ENCODE peak calls at places on chromosomes 3 and 15, in four cellular contexts. One of them, this sample, is unnamed.

GRCh38 chr3:73279-73678 is 123.3 kb upstream of the CHL1 start:
- DNase-seq in heart left ventricle: no peak
- DNase-seq in right atrium auricular region: no peak
- DNase-seq in AG09309: no peak
- DNase-seq in this sample: no peak

GRCh38 chr15:55289573-55290360 is at the start of gene RAB27A:
- DNase-seq in right atrium auricular region: peak
- DNase-seq in AG09309: no peak
- DNase-seq in heart left ventricle: peak
- DNase-seq in this sample: peak

GRCh38 chr3:171028025-171028778 is 1.7 kb upstream of the SLC2A2 start:
- DNase-seq in heart left ventricle: peak
- DNase-seq in right atrium auricular region: no peak
- DNase-seq in AG09309: peak
- DNase-seq in this sample: no peak

GRCh38 chr15:69525543-69525942 is 72.9 kb downstream of the RPLP1 start:
- DNase-seq in right atrium auricular region: no peak
- DNase-seq in heart left ventricle: no peak
- DNase-seq in AG09309: no peak
- DNase-seq in this sample: no peak

GRCh38 chr3:52983336-52983807 is 62.5 kb downstream of the SFMBT1 start:
- DNase-seq in heart left ventricle: no peak
- DNase-seq in right atrium auricular region: no peak
- DNase-seq in AG09309: no peak
- DNase-seq in this sample: no peak

GRCh38 chr15:69896606-69897005 is 201.1 kb downstream of the TLE3 start:
- DNase-seq in heart left ventricle: no peak
- DNase-seq in AG09309: no peak
- DNase-seq in right atrium auricular region: no peak
- DNase-seq in this sample: no peak

GRCh38 chr3:194269610-194270145 is 81.5 kb downstream of the CPN2 start:
- DNase-seq in right atrium auricular region: peak
- DNase-seq in AG09309: no peak
- DNase-seq in heart left ventricle: peak
- DNase-seq in this sample: peak

GRCh38 chr3:188051801-188052228 is 102.1 kb upstream of the LPP start:
- DNase-seq in AG09309: no peak
- DNase-seq in heart left ventricle: peak
- DNase-seq in right atrium auricular region: peak
- DNase-seq in this sample: peak

GRCh38 chr3:170488802-170489201 is 70.1 kb downstream of the CLDN11 start:
- DNase-seq in heart left ventricle: no peak
- DNase-seq in AG09309: peak
- DNase-seq in right atrium auricular region: no peak
- DNase-seq in this sample: no peak

GRCh38 chr3:38646630-38647029 is 2.9 kb downstream of the SCN5A start:
- DNase-seq in AG09309: no peak
- DNase-seq in right atrium auricular region: peak
- DNase-seq in heart left ventricle: no peak
- DNase-seq in this sample: no peak

GRCh38 chr3:167772992-167773391 is 37.5 kb downstream of the SERPINI1 start:
- DNase-seq in AG09309: no peak
- DNase-seq in heart left ventricle: no peak
- DNase-seq in right atrium auricular region: no peak
- DNase-seq in this sample: no peak

GRCh38 chr3:27326211-27326948 is 42.8 kb downstream of the NEK10 start:
- DNase-seq in right atrium auricular region: no peak
- DNase-seq in heart left ventricle: peak
- DNase-seq in AG09309: peak
- DNase-seq in this sample: no peak

GRCh38 chr15:79680721-79681120 is 216.1 kb downstream of the MTHFS start:
- DNase-seq in AG09309: peak
- DNase-seq in heart left ventricle: no peak
- DNase-seq in right atrium auricular region: no peak
- DNase-seq in this sample: no peak

GRCh38 chr15:100718075-100718980 is 115.9 kb downstream of the ASB7 start:
- DNase-seq in heart left ventricle: no peak
- DNase-seq in right atrium auricular region: peak
- DNase-seq in AG09309: no peak
- DNase-seq in this sample: peak

GRCh38 chr15:100723323-100723801 is 121.0 kb downstream of the ASB7 start:
- DNase-seq in AG09309: no peak
- DNase-seq in heart left ventricle: no peak
- DNase-seq in right atrium auricular region: no peak
- DNase-seq in this sample: peak

GRCh38 chr15:100722551-100723322 is 120.3 kb downstream of the ASB7 start:
- DNase-seq in heart left ventricle: no peak
- DNase-seq in AG09309: no peak
- DNase-seq in right atrium auricular region: no peak
- DNase-seq in this sample: no peak

GRCh38 chr15:100721758-100722550 is 119.6 kb downstream of the ASB7 start:
- DNase-seq in AG09309: peak
- DNase-seq in heart left ventricle: peak
- DNase-seq in right atrium auricular region: peak
- DNase-seq in this sample: peak

DNA sequence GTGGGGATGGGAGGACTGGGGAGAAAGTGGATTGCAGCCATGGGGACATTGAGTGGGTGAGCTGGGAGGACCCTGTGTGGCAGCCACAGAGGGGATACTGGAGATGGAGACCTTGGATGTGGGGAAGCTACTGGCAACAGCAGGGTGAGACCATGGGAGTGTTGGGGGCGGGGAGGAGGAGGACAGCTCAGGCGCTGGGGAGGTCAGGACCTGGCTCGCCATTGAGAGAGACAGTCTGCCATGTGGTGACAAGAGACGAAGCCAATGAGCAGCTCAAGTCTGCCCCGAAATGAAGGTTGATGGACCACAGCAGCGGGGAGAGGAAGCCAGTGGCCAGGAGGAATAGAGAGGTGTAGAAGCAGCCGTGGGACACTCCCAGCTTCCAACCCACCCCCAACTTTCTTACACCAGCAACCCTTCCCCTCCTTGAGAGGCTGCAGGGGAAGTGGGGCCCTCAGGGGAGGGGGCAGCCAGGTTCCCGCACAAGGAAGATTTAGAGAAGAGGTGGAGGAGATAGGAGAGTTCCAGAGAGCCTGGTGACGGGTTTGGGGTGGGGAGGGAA is 118.1 kb downstream of the ASB7 start:
- DNase-seq in heart left ventricle: no peak
- DNase-seq in right atrium auricular region: no peak
- DNase-seq in AG09309: no peak
- DNase-seq in this sample: peak
- H3K4me3 ChIP-seq in heart left ventricle: no peak
- H3K4me3 ChIP-seq in right atrium auricular region: no peak
- H3K4me3 ChIP-seq in AG09309: no peak
- H3K4me3 ChIP-seq in this sample: no peak

DNA sequence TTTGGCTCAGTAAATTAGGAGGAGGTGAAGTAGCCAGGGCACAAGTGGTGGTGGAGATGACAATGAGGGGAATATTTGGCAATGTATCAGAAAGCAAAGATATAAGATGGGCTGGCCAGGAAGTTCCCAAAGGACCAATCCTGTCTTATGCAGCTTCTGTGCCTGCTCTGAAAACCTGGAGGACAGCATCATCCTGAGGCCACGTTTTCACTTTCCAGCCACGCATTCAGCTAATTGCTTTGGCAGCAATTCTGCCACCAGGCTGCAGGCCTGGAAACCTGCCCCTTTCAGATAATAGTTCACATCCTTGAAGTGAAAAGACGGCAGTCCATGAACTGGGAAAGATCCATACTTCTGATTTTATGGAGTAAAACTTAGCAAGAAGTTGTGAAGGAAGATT is 682.4 kb downstream of the GRM7 start:
- DNase-seq in heart left ventricle: no peak
- DNase-seq in right atrium auricular region: no peak
- DNase-seq in AG09309: no peak
- DNase-seq in this sample: no peak
- TF ChIP-seq CTCF in heart left ventricle: peak
- TF ChIP-seq CTCF in right atrium auricular region: peak
- TF ChIP-seq CTCF in AG09309: no peak
- TF ChIP-seq CTCF in this sample: no peak

DNA sequence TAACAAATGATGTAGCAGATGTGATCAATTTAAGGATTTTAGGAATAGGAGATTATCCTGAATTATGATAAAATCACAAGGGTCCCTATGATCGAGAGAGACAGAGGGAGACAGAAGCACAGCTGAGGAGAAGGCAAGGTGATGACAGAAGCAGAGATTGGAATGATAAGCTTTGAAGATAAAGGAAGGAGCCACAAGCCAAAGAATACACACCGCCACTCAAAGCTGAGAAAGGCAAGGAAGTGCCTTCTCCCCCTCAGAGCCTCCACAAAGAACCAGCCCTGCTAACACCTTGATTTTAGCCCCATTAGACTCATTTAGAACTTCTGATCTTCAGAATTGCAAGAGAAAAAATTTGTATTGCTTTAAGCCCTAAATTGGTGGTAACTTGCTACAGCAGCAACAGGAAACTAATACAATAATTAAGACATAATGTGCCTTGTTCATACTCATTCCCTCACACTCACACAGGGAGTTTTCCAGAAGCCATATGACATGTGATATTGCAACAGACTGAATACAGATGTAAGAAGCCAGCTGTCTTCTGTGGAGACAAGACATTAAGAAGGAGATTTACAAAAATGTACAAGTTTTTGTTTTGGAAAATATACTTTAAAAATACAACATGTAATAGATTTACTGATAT is 38.2 kb downstream of the TRANK1 start:
- DNase-seq in heart left ventricle: no peak
- DNase-seq in AG09309: no peak
- DNase-seq in right atrium auricular region: peak
- DNase-seq in this sample: no peak
- H3K4me3 ChIP-seq in heart left ventricle: peak
- H3K4me3 ChIP-seq in AG09309: no peak
- H3K4me3 ChIP-seq in right atrium auricular region: no peak
- H3K4me3 ChIP-seq in this sample: no peak

DNA sequence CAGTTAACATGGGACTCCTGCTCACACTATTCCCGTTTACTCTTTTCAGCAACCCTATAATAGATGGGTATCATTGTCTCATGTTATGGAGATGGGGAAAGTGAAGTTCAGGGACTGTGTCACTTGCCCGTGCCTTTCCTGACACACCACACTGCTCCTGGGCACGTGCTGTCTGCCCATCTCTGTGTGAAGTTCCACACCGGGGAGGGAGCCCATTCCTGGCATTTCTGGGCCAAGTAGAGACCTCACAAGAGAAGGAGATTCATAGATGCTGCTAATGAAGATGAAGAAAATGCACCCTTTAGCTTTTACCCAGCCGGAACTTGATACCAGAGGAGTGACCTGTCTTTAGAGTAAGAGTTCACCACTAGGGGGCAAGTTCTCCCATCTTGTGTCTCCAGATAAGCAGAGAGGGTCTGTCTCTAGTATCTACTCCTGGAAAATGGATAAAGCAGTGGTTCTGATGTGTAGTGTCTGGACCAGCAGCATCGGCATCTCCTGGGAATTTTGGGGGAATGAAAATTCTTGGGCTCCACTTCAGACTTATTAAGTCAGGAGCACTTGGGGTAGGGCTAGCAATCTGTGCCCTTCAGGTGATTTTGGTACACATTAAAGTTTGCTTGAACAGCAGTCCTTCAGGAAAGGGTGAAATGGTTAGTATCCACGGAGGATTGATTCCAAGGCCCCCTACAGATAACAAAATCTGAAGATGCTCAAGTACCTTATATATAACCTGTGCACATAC is 2.0 kb upstream of the TOPBP1 start:
- DNase-seq in right atrium auricular region: no peak
- DNase-seq in heart left ventricle: no peak
- DNase-seq in AG09309: peak
- DNase-seq in this sample: no peak
- TF ChIP-seq CTCF in right atrium auricular region: peak
- TF ChIP-seq CTCF in heart left ventricle: peak
- TF ChIP-seq CTCF in AG09309: peak
- TF ChIP-seq CTCF in this sample: no peak

GRCh38 chr15:99443056-99443756 is 122.6 kb upstream of the MEF2A start:
- DNase-seq in right atrium auricular region: peak
- DNase-seq in AG09309: no peak
- DNase-seq in heart left ventricle: no peak
- DNase-seq in this sample: peak
- H3K4me3 ChIP-seq in right atrium auricular region: no peak
- H3K4me3 ChIP-seq in AG09309: no peak
- H3K4me3 ChIP-seq in heart left ventricle: peak
- H3K4me3 ChIP-seq in this sample: no peak

GRCh38 chr3:21020681-21021080 is 730.3 kb downstream of the ZNF385D start:
- DNase-seq in right atrium auricular region: no peak
- DNase-seq in heart left ventricle: no peak
- DNase-seq in AG09309: no peak
- DNase-seq in this sample: no peak

GRCh38 chr3:21020043-21020442 is 731.0 kb downstream of the ZNF385D start:
- DNase-seq in AG09309: no peak
- DNase-seq in right atrium auricular region: no peak
- DNase-seq in heart left ventricle: no peak
- DNase-seq in this sample: no peak

GRCh38 chr3:21013566-21013965 is 737.4 kb downstream of the ZNF385D start:
- DNase-seq in heart left ventricle: no peak
- DNase-seq in AG09309: no peak
- DNase-seq in right atrium auricular region: no peak
- DNase-seq in this sample: no peak

DNA sequence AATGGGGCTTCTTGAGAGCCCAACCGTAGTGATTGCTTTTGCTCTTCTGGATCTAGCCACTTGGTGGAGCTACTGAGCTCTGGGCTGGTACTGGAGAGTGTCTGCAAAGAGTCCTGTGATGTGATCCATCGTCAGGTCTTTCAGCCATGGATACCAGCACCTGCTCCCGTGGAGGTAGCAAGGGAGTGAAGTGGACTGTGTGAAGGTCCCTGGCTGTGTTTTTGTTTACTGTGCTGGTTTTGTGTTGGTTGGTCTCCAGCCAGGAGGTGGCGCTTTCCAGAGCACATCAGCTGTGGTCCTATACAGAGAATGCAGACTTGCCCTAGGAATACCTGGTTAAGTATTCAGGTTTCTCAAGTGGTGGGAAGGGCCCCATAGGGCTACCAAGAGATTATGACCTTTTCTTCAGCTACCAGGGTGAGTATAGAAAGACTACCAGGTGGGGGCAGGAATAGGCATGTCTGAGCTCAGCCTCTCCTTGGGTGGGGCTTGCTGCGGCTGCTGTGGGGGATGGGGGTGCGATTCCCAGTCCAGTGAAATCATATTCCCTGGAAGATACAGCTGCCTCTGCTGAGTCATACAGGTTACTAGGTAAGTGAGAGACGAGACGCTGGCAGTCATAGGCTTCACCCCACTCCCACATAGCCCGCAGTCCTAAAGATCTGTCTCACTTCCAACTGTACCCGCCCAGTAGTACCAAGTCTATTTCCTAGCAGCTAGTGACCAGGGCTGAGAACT is 733.7 kb downstream of the ZNF385D start:
- DNase-seq in AG09309: no peak
- DNase-seq in right atrium auricular region: no peak
- DNase-seq in heart left ventricle: no peak
- DNase-seq in this sample: no peak
- TF ChIP-seq CTCF in AG09309: peak
- TF ChIP-seq CTCF in right atrium auricular region: no peak
- TF ChIP-seq CTCF in heart left ventricle: peak
- TF ChIP-seq CTCF in this sample: no peak